ENCODE peak calls at places on chromosomes 5 and 9, in eight cellular contexts. H, A, R, F, E, V, T and N are unnamed samples.

GRCh38 chr5:96780626-96781025 is 27.1 kb downstream of the ERAP1 start:
- DNase-seq in H (no peak), A (no peak), R (peak), F (no peak), E (no peak), V (no peak), T (no peak), N (no peak)

GRCh38 chr5:147190236-147190815 is 44.5 kb upstream of the STK32A start:
- DNase-seq in H (no peak), A (no peak), R (no peak), F (no peak), E (no peak), V (no peak), T (no peak), N (no peak)

GRCh38 chr9:16615451-16615850 is 255.0 kb downstream of the BNC2 start:
- DNase-seq in H (no peak), A (no peak), R (no peak), F (no peak), E (no peak), V (no peak), T (no peak), N (no peak)

GRCh38 chr9:89435315-89435823 is 62.5 kb downstream of the SEMA4D start:
- DNase-seq in H (peak), A (no peak), R (no peak), F (no peak), E (no peak), V (no peak), T (no peak), N (peak)

GRCh38 chr5:16877267-16877935 is 58.7 kb downstream of the MYO10 start:
- DNase-seq in H (no peak), A (no peak), R (no peak), F (no peak), E (no peak), V (no peak), T (no peak), N (no peak)

GRCh38 chr9:129933709-129934586 is 98.7 kb downstream of the USP20 start:
- DNase-seq in H (no peak), A (no peak), R (peak), F (no peak), E (no peak), V (no peak), T (no peak), N (no peak)

GRCh38 chr5:170275376-170275994 is 22.1 kb downstream of the LCP2 start:
- DNase-seq in H (no peak), A (peak), R (no peak), F (no peak), E (no peak), V (no peak), T (no peak), N (no peak)

GRCh38 chr9:19470567-19470966 is 61.8 kb downstream of the ACER2 start:
- DNase-seq in H (no peak), A (no peak), R (no peak), F (no peak), E (no peak), V (no peak), T (no peak), N (no peak)

GRCh38 chr5:157491471-157491870 is 31.5 kb downstream of the NIPAL4 start:
- DNase-seq in H (no peak), A (no peak), R (no peak), F (no peak), E (no peak), V (no peak), T (no peak), N (no peak)

GRCh38 chr5:43215073-43215631 is 23.1 kb downstream of the NIM1K start:
- DNase-seq in H (no peak), A (no peak), R (no peak), F (no peak), E (no peak), V (no peak), T (no peak), N (no peak)

GRCh38 chr5:116084231-116084630 is 594 bp upstream of the COMMD10 start:
- DNase-seq in H (peak), A (no peak), R (peak), F (no peak), E (peak), V (peak), T (peak), N (peak)

GRCh38 chr5:172453206-172453985 is 929 bp downstream of the SH3PXD2B start:
- DNase-seq in H (peak), A (no peak), R (peak), F (no peak), E (no peak), V (peak), T (no peak), N (peak)

GRCh38 chr5:108260105-108260857 is 121.6 kb downstream of the FBXL17 start:
- DNase-seq in H (peak), A (peak), R (peak), F (peak), E (peak), V (peak), T (peak), N (peak)

GRCh38 chr5:54785729-54786548 is 199.5 kb downstream of the ESM1 start:
- DNase-seq in H (peak), A (no peak), R (peak), F (no peak), E (no peak), V (no peak), T (no peak), N (no peak)

GRCh38 chr9:110777843-110778215 is 109.2 kb downstream of the MUSK start:
- DNase-seq in H (no peak), A (no peak), R (no peak), F (no peak), E (no peak), V (no peak), T (no peak), N (no peak)

GRCh38 chr5:155050384-155051019 is 36.9 kb downstream of the KIF4B start:
- DNase-seq in H (peak), A (no peak), R (no peak), F (no peak), E (no peak), V (no peak), T (no peak), N (no peak)

GRCh38 chr5:55708732-55709131 is 3.4 kb downstream of the SLC38A9 start:
- DNase-seq in H (no peak), A (no peak), R (peak), F (no peak), E (peak), V (no peak), T (no peak), N (no peak)

GRCh38 chr5:77649776-77650175 is 11.3 kb upstream of the OTP start:
- DNase-seq in H (no peak), A (no peak), R (no peak), F (no peak), E (no peak), V (no peak), T (no peak), N (no peak)

GRCh38 chr5:154487541-154487940 is 9.5 kb upstream of the HAND1 start:
- DNase-seq in H (no peak), A (no peak), R (no peak), F (no peak), E (peak), V (no peak), T (no peak), N (no peak)

GRCh38 chr9:22118810-22119479 is 109.8 kb upstream of the CDKN2B start:
- DNase-seq in H (no peak), A (no peak), R (no peak), F (no peak), E (no peak), V (no peak), T (no peak), N (no peak)

GRCh38 chr5:179758905-179759304 is 26.3 kb downstream of the MAML1 start:
- DNase-seq in H (no peak), A (no peak), R (no peak), F (no peak), E (no peak), V (no peak), T (no peak), N (no peak)

GRCh38 chr9:104429147-104429546 is 74.9 kb upstream of the OR13F1 start:
- DNase-seq in H (no peak), A (no peak), R (no peak), F (no peak), E (no peak), V (no peak), T (no peak), N (no peak)

GRCh38 chr5:111961867-111962266 is 204.9 kb upstream of the NREP start:
- DNase-seq in H (no peak), A (no peak), R (no peak), F (no peak), E (no peak), V (no peak), T (no peak), N (no peak)

GRCh38 chr5:61306531-61307195 is 25.4 kb upstream of the ZSWIM6 start:
- DNase-seq in H (peak), A (no peak), R (peak), F (no peak), E (peak), V (no peak), T (no peak), N (no peak)

GRCh38 chr9:137970098-137970497 is 92.5 kb downstream of the CACNA1B start:
- DNase-seq in H (no peak), A (no peak), R (no peak), F (no peak), E (no peak), V (no peak), T (no peak), N (no peak)